ENCODE peak calls at places on chromosomes 4 and X, in seven cellular contexts. O is EL; Z is activated naive CD4-positive, alpha-beta T cell treated with anti-CD3 and anti-CD28 coated beads for 36 hours; Q is activated CD4-positive, CD25-positive, alpha-beta regulatory T cell; W is HCT116; R is AG08395; Y is lung microvascular endothelial cell. A is an unnamed sample.
A peak's percentile ranks its signal among the peaks of the same experiment; 100 is the strongest.

GRCh38 chr4:4872148-4872903 is 12.9 kb downstream of the MSX1 start:
- DNase-seq in Z (no peak), W (no peak), Q (no peak), R (no peak), O (no peak), Y (no peak), A (no peak)

GRCh38 chr4:8200302-8200975 is 1.3 kb downstream of the SH3TC1 start:
- DNase-seq in Q (no peak), R (no peak), O (peak; percentile 18), Y (peak; percentile 44), W (no peak), Z (peak; percentile 63), A (no peak)

GRCh38 chrX:85379174-85379907 is at the start of gene POF1B:
- DNase-seq in W (no peak), Z (peak; percentile 2), R (no peak), Q (no peak), O (no peak), Y (peak; percentile 50), A (no peak)

GRCh38 chr4:10971800-10972398 is 287.3 kb upstream of the CLNK start:
- DNase-seq in R (no peak), O (no peak), Q (no peak), W (no peak), Z (no peak), Y (no peak), A (no peak)

GRCh38 chr4:7539659-7540058 is 104.9 kb upstream of the PSAPL1 start:
- DNase-seq in W (peak; percentile 92), O (peak; percentile 69), Y (peak; percentile 17), Q (no peak), R (no peak), Z (peak; percentile 70), A (peak; percentile 90)

GRCh38 chr4:39446842-39447573 is 11.7 kb downstream of the RPL9 start:
- DNase-seq in O (peak; percentile 43), Q (peak; percentile 12), Y (peak; percentile 73), R (peak; percentile 50), W (no peak), Z (peak; percentile 74), A (no peak)

GRCh38 chrX:119488749-119489148 is 20.5 kb downstream of the SLC25A5 start:
- DNase-seq in Q (peak; percentile 0), O (peak; percentile 44), R (peak; percentile 47), Z (peak; percentile 60), W (no peak), Y (peak; percentile 72), A (peak; percentile 38)

GRCh38 chr4:67167849-67168248 is 377.5 kb downstream of the CENPC start:
- DNase-seq in R (no peak), Z (no peak), Y (no peak), Q (no peak), O (no peak), W (no peak), A (no peak)

GRCh38 chr4:74543247-74543670 is 98.3 kb downstream of the AREG start:
- DNase-seq in R (no peak), W (no peak), Y (peak; percentile 27), Z (peak; percentile 18), O (no peak), Q (no peak), A (no peak)

GRCh38 chrX:12922600-12922919 is 16.1 kb downstream of the TLR8 start:
- DNase-seq in Y (no peak), W (no peak), Q (no peak), R (no peak), O (no peak), Z (no peak), A (no peak)

GRCh38 chr4:185920171-185920570 is 108.2 kb upstream of the SORBS2 start:
- DNase-seq in Y (no peak), O (no peak), Q (no peak), R (no peak), Z (no peak), W (no peak), A (peak; percentile 94)

GRCh38 chrX:68415289-68415688 is 18.0 kb downstream of the OPHN1 start:
- DNase-seq in O (peak; percentile 66), Q (no peak), Z (no peak), R (peak; percentile 28), W (no peak), Y (no peak), A (peak; percentile 50)

GRCh38 chr4:38621004-38621684 is 42.9 kb upstream of the KLF3 start:
- DNase-seq in Z (no peak), Y (no peak), W (peak; percentile 29), O (peak; percentile 18), R (peak; percentile 63), Q (no peak), A (peak; percentile 50)

GRCh38 chr4:189838821-189839497 is 101.7 kb upstream of the FRG1 start:
- DNase-seq in R (peak; percentile 4), W (no peak), O (no peak), Y (no peak), Q (no peak), Z (no peak), A (no peak)

GRCh38 chrX:78708171-78708570 is 39.3 kb upstream of the LPAR4 start:
- DNase-seq in O (peak; percentile 39), R (peak; percentile 54), Y (peak; percentile 51), Z (peak; percentile 10), W (no peak), Q (no peak), A (peak; percentile 27)

GRCh38 chr4:32789026-32789608 is 2068.9 kb downstream of the PCDH7 start:
- DNase-seq in R (no peak), O (no peak), W (no peak), Q (no peak), Y (no peak), Z (no peak), A (peak; percentile 64)

GRCh38 chrX:130108647-130109428 is 1.5 kb downstream of the ELF4 start:
- DNase-seq in O (peak; percentile 52), Y (no peak), R (peak; percentile 62), Q (no peak), Z (peak; percentile 59), W (no peak), A (peak; percentile 60)

GRCh38 chrX:139920306-139920705 is 12.5 kb downstream of the ATP11C start:
- DNase-seq in R (no peak), Z (no peak), Q (no peak), W (no peak), Y (no peak), O (no peak), A (no peak)

A was measured in HT1080.